ENCODE peak calls at places on chromosomes 13 and 19, in six cellular contexts. L is iPS-NIHi11; V is activated T-helper 1 cell treated with anti-CD3 and anti-CD28 coated beads, Interleukin-12 subunit alpha, Interleukin-12 subunit beta, Interleukin-2, Interleukin-4 antibody, amounts not matched to agents 30 ng/mL and 10 ng/mL and 1 ng/mL, durations not matched to agents 14 hours and 24 hours and 36 hours; Y is WERI-Rb-1; A is iris pigment epithelial cell; M is heart left ventricle. T is an unnamed sample.

GRCh38 chr13:56706485-56706884 is 434.2 kb upstream of the PRR20A start:
- DNase-seq in L (no peak), V (no peak), Y (no peak), A (no peak), M (no peak), T (no peak)

GRCh38 chr19:30512748-30513389 is 140.7 kb downstream of the ZNF536 start:
- DNase-seq in L (no peak), V (no peak), Y (no peak), A (no peak), M (no peak), T (peak)

GRCh38 chr19:35130761-35131720 is 3.8 kb downstream of the LGI4 start:
- DNase-seq in L (no peak), V (no peak), Y (no peak), A (no peak), M (no peak), T (no peak)

GRCh38 chr13:108322206-108322824 is 52.8 kb downstream of the TNFSF13B start:
- DNase-seq in L (peak), V (no peak), Y (no peak), A (peak), M (no peak), T (peak)

GRCh38 chr13:24890256-24890655 is 126.3 kb downstream of the RNF17 start:
- DNase-seq in L (no peak), V (no peak), Y (no peak), A (no peak), M (no peak), T (no peak)

GRCh38 chr13:48678316-48678715 is 24.6 kb downstream of the CYSLTR2 start:
- DNase-seq in L (peak), V (no peak), Y (no peak), A (no peak), M (no peak), T (no peak)

GRCh38 chr19:16889429-16889882 is 657 bp downstream of the F2RL3 start:
- DNase-seq in L (peak), V (no peak), Y (no peak), A (no peak), M (peak), T (no peak)

GRCh38 chr19:7385062-7385461 is 36.3 kb downstream of the ARHGEF18 start:
- DNase-seq in L (no peak), V (no peak), Y (no peak), A (no peak), M (no peak), T (no peak)

GRCh38 chr13:40026174-40026585 is 370.7 kb downstream of the COG6 start:
- DNase-seq in L (no peak), V (peak), Y (no peak), A (peak), M (no peak), T (no peak)

GRCh38 chr19:37564624-37565369 is 29.8 kb downstream of the ZNF571 start:
- DNase-seq in L (no peak), V (no peak), Y (no peak), A (no peak), M (no peak), T (no peak)

GRCh38 chr13:24165746-24166145 is 5.2 kb downstream of the SPATA13 start:
- DNase-seq in L (no peak), V (no peak), Y (no peak), A (peak), M (no peak), T (peak)

GRCh38 chr13:111857846-111858560 is 208.9 kb upstream of the SOX1 start:
- DNase-seq in L (no peak), V (no peak), Y (no peak), A (no peak), M (no peak), T (no peak)

GRCh38 chr13:87675851-87676250 is 4.7 kb downstream of the SLITRK5 start:
- DNase-seq in L (no peak), V (no peak), Y (no peak), A (no peak), M (no peak), T (no peak)

GRCh38 chr19:37964109-37964508 is 57.1 kb downstream of the SIPA1L3 start:
- DNase-seq in L (no peak), V (no peak), Y (no peak), A (peak), M (no peak), T (no peak)

GRCh38 chr13:95704510-95704909 is 27.6 kb downstream of the DNAJC3 start:
- DNase-seq in L (peak), V (no peak), Y (no peak), A (no peak), M (no peak), T (no peak)

GRCh38 chr19:19740755-19741154 is 7.8 kb upstream of the ZNF14 start:
- DNase-seq in L (no peak), V (no peak), Y (no peak), A (no peak), M (no peak), T (no peak)

GRCh38 chr19:45824041-45824471 is 8.9 kb upstream of the RSPH6A start:
- DNase-seq in L (no peak), V (no peak), Y (no peak), A (no peak), M (no peak), T (no peak)

GRCh38 chr13:36193151-36193855 is 21.1 kb downstream of the SOHLH2 start:
- DNase-seq in L (no peak), V (no peak), Y (no peak), A (peak), M (no peak), T (no peak)

GRCh38 chr19:2255982-2256685 is at the start of gene JSRP1:
- DNase-seq in L (peak), V (no peak), Y (no peak), A (no peak), M (no peak), T (no peak)

GRCh38 chr19:45477216-45477615 is 9.4 kb downstream of the FOSB start:
- DNase-seq in L (no peak), V (no peak), Y (no peak), A (no peak), M (no peak), T (no peak)

GRCh38 chr13:24081388-24081787 is 79.1 kb upstream of the SPATA13 start:
- DNase-seq in L (no peak), V (no peak), Y (no peak), A (peak), M (no peak), T (peak)

GRCh38 chr19:40240332-40240731 is 13.8 kb upstream of the CCNP start:
- DNase-seq in L (no peak), V (no peak), Y (no peak), A (no peak), M (no peak), T (no peak)

GRCh38 chr19:43554317-43554895 is 20.9 kb downstream of the XRCC1 start:
- DNase-seq in L (no peak), V (no peak), Y (no peak), A (no peak), M (no peak), T (no peak)

GRCh38 chr19:10517760-10518443 is 655 bp upstream of the S1PR5 start:
- DNase-seq in L (peak), V (no peak), Y (no peak), A (peak), M (peak), T (no peak)

GRCh38 chr13:92994056-92994455 is 232.6 kb upstream of the GPC6 start:
- DNase-seq in L (no peak), V (no peak), Y (no peak), A (peak), M (no peak), T (peak)

GRCh38 chr13:47188802-47189201 is 291.9 kb upstream of the HTR2A start:
- DNase-seq in L (no peak), V (no peak), Y (no peak), A (peak), M (no peak), T (peak)

GRCh38 chr19:32018014-32018413 is 327.4 kb upstream of the ZNF507 start:
- DNase-seq in L (no peak), V (no peak), Y (no peak), A (peak), M (no peak), T (peak)

GRCh38 chr13:49042476-49042875 is 66.8 kb downstream of the FNDC3A start:
- DNase-seq in L (no peak), V (no peak), Y (no peak), A (peak), M (no peak), T (no peak)

GRCh38 chr13:101473458-101473857 is 21.0 kb downstream of the ITGBL1 start:
- DNase-seq in L (no peak), V (no peak), Y (no peak), A (peak), M (no peak), T (peak)

GRCh38 chr19:40697007-40697406 is 6.6 kb upstream of the NUMBL start:
- DNase-seq in L (no peak), V (no peak), Y (no peak), A (no peak), M (no peak), T (no peak)

GRCh38 chr13:110634558-110634957 is 19.2 kb downstream of the NAXD start:
- DNase-seq in L (no peak), V (no peak), Y (peak), A (peak), M (no peak), T (peak)

GRCh38 chr13:45396548-45397095 is 21.6 kb downstream of the SLC25A30 start:
- DNase-seq in L (no peak), V (no peak), Y (no peak), A (peak), M (no peak), T (no peak)

GRCh38 chr13:95588721-95589120 is 36.2 kb downstream of the CLDN10 start:
- DNase-seq in L (no peak), V (no peak), Y (no peak), A (peak), M (no peak), T (no peak)

GRCh38 chr13:112755331-112755730 is 65.5 kb downstream of the ATP11A start:
- DNase-seq in L (no peak), V (no peak), Y (no peak), A (no peak), M (no peak), T (no peak)

GRCh38 chr19:35828694-35829301 is 16.2 kb upstream of the PRODH2 start:
- DNase-seq in L (peak), V (peak), Y (no peak), A (peak), M (peak), T (peak)

GRCh38 chr19:7554565-7554964 is 19.0 kb downstream of the PNPLA6 start:
- DNase-seq in L (no peak), V (no peak), Y (no peak), A (no peak), M (no peak), T (no peak)

T was measured in skeletal muscle cell.